ENCODE peak calls at places on chromosome 15, in seven cellular contexts. Z is GM12891, S is transverse colon, H is K562, D is breast epithelium, R is sigmoid colon, Q is GM23338. X is an unnamed sample.

GRCh38 chr15:35697549-35698299 is 151.8 kb upstream of the DPH6 start:
- DNase-seq in Q (peak; percentile 45), S (peak; percentile 16), R (no peak), Z (no peak), H (no peak), D (no peak), X (no peak)

GRCh38 chr15:36925671-36926421 is 174.5 kb downstream of the MEIS2 start:
- DNase-seq in H (no peak), Q (no peak), S (no peak), Z (no peak), R (no peak), D (no peak), X (no peak)

GRCh38 chr15:39181901-39182300 is 399.0 kb upstream of the THBS1 start:
- DNase-seq in H (no peak), Z (no peak), D (no peak), R (no peak), Q (no peak), S (no peak), X (no peak)

GRCh38 chr15:89761929-89762328 is 10.9 kb upstream of the MESP1 start:
- DNase-seq in Z (no peak), R (no peak), Q (no peak), S (peak; percentile 61), D (no peak), H (no peak), X (no peak)

GRCh38 chr15:41480396-41481140 is 13.1 kb upstream of the ITPKA start:
- DNase-seq in Z (no peak), R (no peak), S (no peak), H (no peak), D (no peak), Q (no peak), X (no peak)

GRCh38 chr15:50140097-50140496 is 21.1 kb upstream of the ATP8B4 start:
- DNase-seq in Q (no peak), S (no peak), H (no peak), Z (no peak), D (no peak), R (no peak), X (no peak)

GRCh38 chr15:64622410-64623260 is 152.8 kb downstream of the RBPMS2 start:
- DNase-seq in R (no peak), S (peak; percentile 19), Q (no peak), Z (no peak), D (no peak), H (no peak), X (no peak)

GRCh38 chr15:35671197-35671596 is 125.2 kb upstream of the DPH6 start:
- DNase-seq in Z (no peak), R (no peak), D (no peak), S (no peak), Q (no peak), H (no peak), X (no peak)

GRCh38 chr15:59124261-59124660 is 19.3 kb downstream of the CCNB2 start:
- DNase-seq in D (no peak), Q (no peak), Z (no peak), S (peak; percentile 76), R (no peak), H (no peak), X (no peak)

GRCh38 chr15:48360841-48361240 is 29.6 kb downstream of the DUT start:
- DNase-seq in R (no peak), Z (no peak), D (no peak), Q (peak; percentile 9), S (no peak), H (no peak), X (no peak)

GRCh38 chr15:85854345-85855097 is 59.8 kb upstream of the KLHL25 start:
- DNase-seq in S (peak; percentile 24), R (no peak), Z (peak; percentile 53), H (peak; percentile 68), Q (peak; percentile 84), D (no peak), X (peak; percentile 55)

GRCh38 chr15:27983496-27983895 is 115.6 kb downstream of the OCA2 start:
- DNase-seq in Q (no peak), R (no peak), D (no peak), Z (no peak), H (no peak), S (no peak), X (no peak)

GRCh38 chr15:89409184-89409992 is 74.8 kb upstream of the POLG start:
- DNase-seq in Z (no peak), H (no peak), R (no peak), S (no peak), D (no peak), Q (no peak), X (no peak)

GRCh38 chr15:88243895-88244787 is 12.4 kb downstream of the NTRK3 start:
- DNase-seq in S (no peak), Q (peak; percentile 71), Z (peak; percentile 48), D (no peak), H (peak; percentile 68), R (no peak), X (no peak)

GRCh38 chr15:65421360-65422215 is 1.2 kb downstream of the IGDCC4 start:
- DNase-seq in D (no peak), S (peak; percentile 19), H (peak; percentile 68), R (peak; percentile 66), Z (peak; percentile 63), Q (peak; percentile 98), X (peak; percentile 49)

GRCh38 chr15:49900036-49900435 is 219.0 kb downstream of the ATP8B4 start:
- DNase-seq in D (no peak), S (no peak), H (no peak), R (no peak), Z (no peak), Q (no peak), X (no peak)

GRCh38 chr15:29849716-29850115 is 27.4 kb upstream of the TJP1 start:
- DNase-seq in H (no peak), R (no peak), Z (no peak), S (no peak), Q (no peak), D (no peak), X (no peak)

GRCh38 chr15:76138436-76138835 is 78.7 kb downstream of the TMEM266 start:
- DNase-seq in Q (peak; percentile 35), Z (no peak), R (no peak), D (no peak), S (no peak), H (no peak), X (no peak)

GRCh38 chr15:92098869-92099268 is 245.4 kb downstream of the SLCO3A1 start:
- DNase-seq in D (no peak), S (no peak), Q (peak; percentile 48), R (no peak), H (no peak), Z (no peak), X (no peak)

GRCh38 chr15:84671211-84671610 is 13.2 kb upstream of the NMB start:
- DNase-seq in S (no peak), Q (no peak), D (no peak), Z (no peak), H (no peak), R (no peak), X (no peak)

DNA sequence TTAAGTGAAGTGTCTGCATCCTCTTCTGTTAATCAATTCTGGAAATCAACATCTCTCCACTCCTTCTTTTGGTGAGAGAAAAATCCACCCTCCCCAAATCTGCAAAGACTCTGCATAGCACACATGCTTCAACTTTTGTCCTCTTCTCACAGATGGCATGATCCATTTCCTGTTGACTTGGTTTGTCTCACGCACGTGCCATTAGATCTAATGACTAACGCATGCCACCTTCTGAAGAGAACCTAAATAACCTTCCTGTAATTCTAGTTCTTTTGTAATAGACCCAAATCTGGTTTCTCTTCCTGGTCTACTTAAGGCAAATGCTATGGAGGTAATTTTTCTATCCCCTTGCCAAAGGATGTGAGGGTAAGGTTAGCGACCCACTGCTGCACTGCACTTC is 51.0 kb upstream of the ATOSA start:
- DNase-seq in D (no peak), R (no peak), Q (no peak), H (no peak), Z (no peak), S (no peak), X (no peak)
- TF ChIP-seq POLR2AphosphoS5 in D (no peak), R (no peak), Q (no peak), H (no peak), Z (no peak), S (no peak), X (no peak)

DNA sequence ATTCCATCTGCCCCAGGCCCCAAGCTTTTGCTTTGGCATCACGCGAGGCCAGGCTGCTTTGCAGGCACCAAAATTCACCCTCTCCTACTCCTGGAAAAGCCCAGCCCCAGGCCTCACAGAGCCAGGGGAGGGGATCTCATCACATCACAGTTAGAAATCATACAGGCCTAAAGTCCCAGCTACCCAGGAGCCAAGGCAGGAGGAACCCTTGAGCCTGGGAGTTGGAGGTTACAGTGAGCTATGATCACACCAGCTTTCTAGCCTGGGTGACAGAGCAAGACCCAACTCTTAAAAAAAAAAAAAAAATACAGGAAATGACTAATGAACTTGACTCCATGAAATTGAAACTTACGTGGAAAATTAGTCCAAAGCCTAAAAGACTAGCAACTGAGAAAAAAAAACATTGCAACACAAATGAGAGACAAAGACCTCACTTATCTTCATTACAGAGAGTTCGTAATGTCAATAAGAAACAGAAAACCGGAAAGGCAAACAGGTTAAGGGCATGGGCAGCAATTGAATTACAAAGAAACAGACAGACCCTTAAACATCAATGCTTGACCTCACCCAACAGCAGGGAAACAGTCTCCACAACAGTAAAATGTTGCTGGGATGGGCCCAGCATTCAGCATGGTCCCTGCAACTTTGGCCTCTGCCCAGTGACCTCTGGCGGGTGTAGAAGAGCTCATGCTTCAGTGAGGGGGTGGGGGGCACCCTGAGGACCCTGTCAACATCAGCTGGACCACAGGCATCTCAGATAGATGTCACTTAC is 151.5 kb downstream of the LRRK1 start:
- DNase-seq in Q (peak; percentile 41), D (no peak), R (no peak), S (no peak), H (no peak), Z (no peak), X (no peak)
- TF ChIP-seq POLR2AphosphoS5 in Q (no peak), D (no peak), R (no peak), S (no peak), H (no peak), Z (no peak), X (no peak)

GRCh38 chr15:44500555-44500954 is 36.4 kb upstream of the EIF3J start:
- DNase-seq in D (no peak), Z (no peak), H (no peak), S (no peak), R (no peak), Q (no peak), X (no peak)
- TF ChIP-seq POLR2AphosphoS5 in D (no peak), Z (no peak), H (no peak), S (no peak), R (no peak), Q (no peak), X (no peak)

DNA sequence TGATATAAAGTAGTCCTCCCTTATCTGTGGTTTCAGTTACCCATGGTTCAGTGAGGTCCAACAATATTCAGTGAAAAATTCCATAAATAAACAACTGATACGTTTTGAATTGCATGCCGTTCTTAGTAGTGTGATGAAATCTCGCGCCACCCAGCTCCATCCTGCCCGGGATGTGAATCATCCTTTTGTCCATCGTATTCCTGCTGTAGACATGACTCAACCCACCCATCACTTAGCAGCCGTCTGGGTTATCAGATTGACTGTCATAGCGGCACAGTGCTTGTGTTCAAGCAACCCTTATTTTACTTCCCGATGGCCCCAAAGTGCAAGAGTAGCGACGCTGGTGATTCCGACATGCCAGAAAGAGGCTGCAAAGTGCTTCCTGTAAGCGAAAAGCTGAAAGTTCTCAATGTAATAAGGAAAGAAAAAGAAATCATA is 48.0 kb upstream of the MEX3B start:
- DNase-seq in S (no peak), H (peak; percentile 40), R (no peak), Q (no peak), D (no peak), Z (no peak), X (no peak)
- TF ChIP-seq POLR2AphosphoS5 in S (no peak), H (no peak), R (no peak), Q (no peak), D (no peak), Z (no peak), X (no peak)

GRCh38 chr15:98874773-98875172 is 132.8 kb downstream of the PGPEP1L start:
- DNase-seq in D (no peak), R (no peak), S (no peak), H (no peak), Z (no peak), Q (no peak), X (no peak)
- TF ChIP-seq POLR2AphosphoS5 in D (no peak), R (no peak), S (no peak), H (no peak), Z (no peak), Q (no peak), X (no peak)

X was measured in GM12892.